ENCODE peak calls at places on chromosomes 1 and 21, in nine cellular contexts. C, U, B, T, J, V, O, M and H are unnamed samples.

GRCh38 chr1:1440941-1441888 is 5.7 kb downstream of the VWA1 start:
- DNase-seq in J (no peak), T (peak), O (peak), B (peak), M (peak), C (no peak), U (no peak), V (no peak), H (peak)

GRCh38 chr21:9008636-9009035 is 1512.7 kb upstream of the TPTE start:
- DNase-seq in U (no peak), C (no peak), M (no peak), B (no peak), V (no peak), T (no peak), J (no peak), O (no peak), H (no peak)

GRCh38 chr21:32951041-32951440 is 74.7 kb upstream of the OLIG2 start:
- DNase-seq in B (no peak), U (no peak), V (no peak), J (no peak), M (no peak), C (no peak), O (no peak), T (no peak), H (no peak)

GRCh38 chr1:234656070-234656875 is 46.3 kb upstream of the IRF2BP2 start:
- DNase-seq in U (no peak), J (no peak), T (no peak), C (no peak), B (no peak), M (peak), V (no peak), O (no peak), H (no peak)

GRCh38 chr1:197696372-197696771 is 78.9 kb downstream of the DENND1B start:
- DNase-seq in M (peak), C (no peak), O (no peak), V (no peak), J (no peak), B (no peak), U (no peak), T (no peak), H (no peak)

GRCh38 chr1:231584117-231584516 is 42.5 kb upstream of the DISC1 start:
- DNase-seq in J (no peak), B (no peak), C (no peak), U (no peak), T (no peak), V (no peak), O (no peak), M (peak), H (no peak)

GRCh38 chr1:167056529-167057296 is 33.5 kb downstream of the GPA33 start:
- DNase-seq in B (no peak), M (no peak), V (no peak), J (no peak), O (no peak), T (no peak), C (no peak), U (no peak), H (no peak)

GRCh38 chr1:75811211-75811981 is 14.7 kb downstream of the MSH4 start:
- DNase-seq in O (no peak), J (no peak), C (no peak), B (no peak), T (no peak), U (no peak), M (peak), V (no peak), H (no peak)

GRCh38 chr1:181630838-181631237 is 147.5 kb downstream of the CACNA1E start:
- DNase-seq in V (no peak), C (no peak), O (no peak), U (no peak), M (no peak), J (no peak), T (no peak), B (no peak), H (no peak)

GRCh38 chr1:206715120-206715519 is 30.4 kb downstream of the MAPKAPK2 start:
- DNase-seq in O (no peak), J (no peak), U (no peak), V (no peak), C (no peak), T (no peak), B (no peak), M (no peak), H (no peak)

GRCh38 chr1:11678442-11678841 is 2.5 kb downstream of the MAD2L2 start:
- DNase-seq in V (no peak), O (no peak), T (no peak), C (no peak), B (no peak), U (no peak), J (no peak), M (no peak), H (no peak)

GRCh38 chr1:42551150-42551549 is 88.1 kb downstream of the CCDC30 start:
- DNase-seq in M (no peak), O (no peak), U (no peak), V (no peak), T (no peak), J (no peak), B (no peak), C (no peak), H (no peak)

GRCh38 chr1:42922687-42923366 is 35.8 kb downstream of the SLC2A1 start:
- DNase-seq in V (peak), C (no peak), T (peak), J (no peak), B (peak), U (peak), O (no peak), M (peak), H (peak)

GRCh38 chr1:2112280-2112701 is 62.1 kb downstream of the PRKCZ start:
- DNase-seq in V (no peak), B (no peak), J (no peak), U (no peak), T (no peak), O (no peak), C (no peak), M (no peak), H (no peak)

GRCh38 chr1:112633628-112634027 is 14.0 kb downstream of the CAPZA1 start:
- DNase-seq in B (no peak), J (no peak), V (no peak), O (no peak), U (no peak), C (no peak), M (no peak), T (no peak), H (no peak)

GRCh38 chr1:58561635-58562034 is 15.1 kb upstream of the OMA1 start:
- DNase-seq in U (no peak), C (no peak), B (no peak), T (no peak), M (no peak), V (no peak), J (no peak), O (no peak), H (no peak)

GRCh38 chr1:23436520-23437354 is 12.2 kb upstream of the TCEA3 start:
- DNase-seq in U (no peak), T (peak), M (no peak), V (no peak), B (no peak), C (no peak), O (no peak), J (no peak), H (no peak)

GRCh38 chr1:221878134-221878533 is 136.2 kb upstream of the DUSP10 start:
- DNase-seq in V (no peak), U (no peak), O (no peak), T (no peak), B (no peak), C (no peak), J (no peak), M (no peak), H (no peak)

GRCh38 chr1:31799895-31800676 is 15.7 kb downstream of the SPOCD1 start:
- DNase-seq in J (no peak), B (no peak), V (no peak), T (no peak), U (no peak), C (no peak), O (peak), M (no peak), H (no peak)

GRCh38 chr1:52288286-52288685 is 77.7 kb downstream of the CC2D1B start:
- DNase-seq in O (no peak), V (no peak), U (no peak), M (peak), T (no peak), B (no peak), J (no peak), C (no peak), H (no peak)

GRCh38 chr1:197027359-197027758 is 39.7 kb downstream of the F13B start:
- DNase-seq in T (no peak), O (no peak), V (no peak), C (no peak), U (no peak), M (no peak), B (no peak), J (no peak), H (no peak)

GRCh38 chr1:29145739-29146437 is 22.2 kb upstream of the TMEM200B start:
- DNase-seq in V (no peak), U (no peak), M (peak), O (no peak), T (no peak), B (no peak), C (no peak), J (no peak), H (no peak)

GRCh38 chr1:101239095-101240040 is 2.5 kb downstream of the S1PR1 start:
- DNase-seq in M (no peak), C (no peak), B (no peak), U (no peak), V (no peak), J (no peak), O (no peak), T (peak), H (no peak)

GRCh38 chr1:9302745-9303524 is 10.2 kb downstream of the SPSB1 start:
- DNase-seq in O (peak), B (no peak), V (no peak), T (no peak), U (no peak), C (no peak), J (peak), M (peak), H (no peak)

GRCh38 chr1:47805020-47805419 is 192.2 kb downstream of the TRABD2B start:
- DNase-seq in J (no peak), M (no peak), O (no peak), B (no peak), U (no peak), T (no peak), C (no peak), V (no peak), H (no peak)

GRCh38 chr1:116999596-116999995 is 2.0 kb upstream of the CD101 start:
- DNase-seq in B (no peak), M (no peak), C (no peak), U (no peak), O (no peak), V (no peak), T (no peak), J (no peak), H (no peak)

GRCh38 chr1:189429610-189430009 is 1048.1 kb downstream of the BRINP3 start:
- DNase-seq in U (no peak), J (no peak), M (no peak), O (no peak), B (peak), T (no peak), V (peak), C (no peak), H (no peak)

GRCh38 chr1:11456970-11457369 is 22.0 kb upstream of the DISP3 start:
- DNase-seq in C (no peak), M (no peak), O (no peak), B (no peak), J (no peak), V (no peak), U (no peak), T (no peak), H (no peak)

GRCh38 chr1:116390195-116390594 is 17.2 kb downstream of the ATP1A1 start:
- DNase-seq in U (no peak), B (no peak), V (no peak), J (no peak), T (peak), C (no peak), M (no peak), O (no peak), H (no peak)

GRCh38 chr21:38804617-38805281 is 980 bp upstream of the ETS2 start:
- DNase-seq in M (peak), C (no peak), V (peak), T (no peak), U (peak), B (peak), J (no peak), O (peak), H (peak)

GRCh38 chr1:201022824-201023516 is 544 bp downstream of the KIF21B start:
- DNase-seq in O (no peak), B (peak), J (no peak), C (no peak), T (peak), U (no peak), V (no peak), M (peak), H (no peak)

GRCh38 chr1:176241385-176242015 is 34.4 kb upstream of the COP1 start:
- DNase-seq in O (no peak), J (peak), V (no peak), B (no peak), C (no peak), M (peak), U (no peak), T (no peak), H (no peak)

GRCh38 chr1:56799605-56800398 is 19.4 kb downstream of the FYB2 start:
- DNase-seq in J (no peak), T (no peak), V (no peak), U (no peak), B (no peak), C (no peak), O (no peak), M (peak), H (no peak)

GRCh38 chr21:44761011-44761729 is 40.5 kb downstream of the UBE2G2 start:
- DNase-seq in B (no peak), C (no peak), U (no peak), M (no peak), J (no peak), O (no peak), V (peak), T (no peak), H (peak)